ENCODE peak calls at places on chromosomes 5 and 9, in six cellular contexts. J is IMR-90, W is H9, D is mesenchymal stem cell, U is H1, H is neuronal stem cell. Y is an unnamed sample.
A peak's percentile ranks its signal among the peaks of the same experiment; 100 is the strongest.

GRCh38 chr5:31096238-31096865 is 97.1 kb upstream of the CDH6 start:
- DNase-seq in H (no peak), D (peak; percentile 66), U (no peak), W (no peak), J (peak; percentile 91), Y (no peak)

GRCh38 chr5:174793684-174794328 is 69.4 kb downstream of the MSX2 start:
- DNase-seq in J (peak; percentile 43), H (peak; percentile 62), W (peak; percentile 83), D (peak; percentile 45), U (peak; percentile 92), Y (peak; percentile 31)

GRCh38 chr5:166356096-166356495 is 1935.3 kb upstream of the WWC1 start:
- DNase-seq in J (no peak), W (no peak), H (no peak), D (no peak), U (no peak), Y (peak; percentile 90)

GRCh38 chr5:178730940-178731265 is 444 bp upstream of the ZNF354A start:
- DNase-seq in J (no peak), D (no peak), H (no peak), U (no peak), W (no peak), Y (no peak)

GRCh38 chr9:134633362-134634142 is 8.1 kb upstream of the COL5A1 start:
- DNase-seq in J (no peak), W (peak; percentile 16), H (no peak), D (no peak), U (no peak), Y (no peak)

GRCh38 chr5:3220638-3221288 is 374.9 kb upstream of the IRX1 start:
- DNase-seq in H (no peak), J (no peak), W (no peak), D (no peak), U (peak; percentile 42), Y (no peak)

GRCh38 chr5:80662108-80662507 is 7.3 kb upstream of the DHFR start:
- DNase-seq in W (no peak), H (no peak), U (no peak), J (no peak), D (no peak), Y (no peak)

GRCh38 chr5:18961234-18961633 is 1026.8 kb downstream of the CDH18 start:
- DNase-seq in U (no peak), D (no peak), J (no peak), W (no peak), H (no peak), Y (no peak)

GRCh38 chr9:130117816-130118632 is 54.2 kb upstream of the NCS1 start:
- DNase-seq in H (no peak), D (peak; percentile 76), W (no peak), J (peak; percentile 76), U (no peak), Y (no peak)

GRCh38 chr5:169803077-169803981 is 166.3 kb downstream of the DOCK2 start:
- DNase-seq in D (peak; percentile 99), J (peak; percentile 100), H (no peak), U (no peak), W (no peak), Y (peak; percentile 95)

GRCh38 chr9:87550253-87550954 is 52.7 kb downstream of the DAPK1 start:
- DNase-seq in D (no peak), J (no peak), H (no peak), W (no peak), U (no peak), Y (no peak)

GRCh38 chr9:122835313-122835731 is 6.9 kb upstream of the PDCL start:
- DNase-seq in J (no peak), D (no peak), U (no peak), W (peak; percentile 40), H (no peak), Y (no peak)

GRCh38 chr9:122218885-122219855 is 9.6 kb downstream of the LHX6 start:
- DNase-seq in J (peak; percentile 26), W (peak; percentile 59), U (peak; percentile 75), H (no peak), D (no peak), Y (no peak)

GRCh38 chr9:97468658-97469448 is 32.6 kb upstream of the TMOD1 start:
- DNase-seq in W (peak; percentile 77), H (peak; percentile 61), D (peak; percentile 79), U (peak; percentile 79), J (peak; percentile 65), Y (peak; percentile 67)

GRCh38 chr5:148002471-148002870 is 61.3 kb upstream of the SPINK5 start:
- DNase-seq in W (no peak), U (no peak), H (no peak), J (no peak), D (no peak), Y (no peak)

GRCh38 chr5:89871906-89872305 is 537.6 kb downstream of the CETN3 start:
- DNase-seq in J (no peak), H (no peak), U (no peak), W (no peak), D (no peak), Y (peak; percentile 30)

GRCh38 chr5:43401827-43402226 is 10.4 kb downstream of the CCL28 start:
- DNase-seq in H (no peak), D (peak; percentile 28), J (peak; percentile 13), W (peak; percentile 52), U (no peak), Y (no peak)

GRCh38 chr9:129612123-129612522 is 8.8 kb downstream of the C9orf50 start:
- DNase-seq in U (no peak), H (no peak), W (no peak), J (no peak), D (no peak), Y (no peak)

GRCh38 chr9:131605770-131606590 is 60.7 kb downstream of the PRRT1B start:
- DNase-seq in J (peak; percentile 73), U (no peak), D (peak; percentile 24), W (no peak), H (no peak), Y (no peak)

GRCh38 chr5:97838214-97838613 is 655.2 kb upstream of the RIOK2 start:
- DNase-seq in D (peak; percentile 89), W (no peak), H (no peak), U (no peak), J (peak; percentile 99), Y (peak; percentile 7)

GRCh38 chr9:130199605-130200004 is 27.4 kb downstream of the NCS1 start:
- DNase-seq in D (peak; percentile 43), H (no peak), U (no peak), W (no peak), J (peak; percentile 87), Y (no peak)

GRCh38 chr5:163445345-163445744 is 8.0 kb downstream of the CCNG1 start:
- DNase-seq in H (no peak), J (no peak), W (no peak), U (no peak), D (no peak), Y (no peak)

GRCh38 chr5:163437309-163438182 is at the start of gene CCNG1:
- DNase-seq in H (peak; percentile 96), W (peak; percentile 98), J (peak; percentile 94), D (peak; percentile 98), U (peak; percentile 92), Y (peak; percentile 90)

GRCh38 chr5:163437011-163437308 is 435 bp upstream of the CCNG1 start:
- DNase-seq in U (no peak), H (no peak), J (no peak), D (no peak), W (no peak), Y (no peak)

GRCh38 chr5:163444526-163444925 is 7.1 kb downstream of the CCNG1 start:
- DNase-seq in U (no peak), W (no peak), D (no peak), J (no peak), H (no peak), Y (no peak)

DNA sequence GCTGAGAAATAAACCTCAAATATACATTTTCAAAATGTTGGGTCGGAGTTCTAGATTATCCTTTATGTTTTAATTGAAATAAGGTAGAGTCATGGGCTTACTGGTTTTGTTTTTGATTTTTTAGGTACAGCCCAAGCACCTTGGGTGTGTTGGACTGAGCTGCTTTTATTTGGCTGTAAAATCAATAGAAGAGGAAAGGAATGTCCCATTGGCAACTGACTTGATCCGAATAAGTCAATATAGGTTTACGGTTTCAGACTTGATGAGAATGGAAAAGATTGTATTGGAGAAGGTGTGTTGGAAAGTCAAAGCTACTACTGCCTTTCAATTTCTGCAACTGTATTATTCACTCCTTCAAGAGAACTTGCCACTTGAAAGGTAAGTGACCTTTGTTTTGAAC is 3.6 kb downstream of the CCNG1 start:
- DNase-seq in J (no peak), H (no peak), U (no peak), D (no peak), W (no peak), Y (no peak)
- H4K91ac ChIP-seq in J (no peak overlapping the region), H (no peak overlapping the region), U (no peak overlapping the region), D (no peak overlapping the region), W (no peak overlapping the region), Y (no peak overlapping the region)

DNA sequence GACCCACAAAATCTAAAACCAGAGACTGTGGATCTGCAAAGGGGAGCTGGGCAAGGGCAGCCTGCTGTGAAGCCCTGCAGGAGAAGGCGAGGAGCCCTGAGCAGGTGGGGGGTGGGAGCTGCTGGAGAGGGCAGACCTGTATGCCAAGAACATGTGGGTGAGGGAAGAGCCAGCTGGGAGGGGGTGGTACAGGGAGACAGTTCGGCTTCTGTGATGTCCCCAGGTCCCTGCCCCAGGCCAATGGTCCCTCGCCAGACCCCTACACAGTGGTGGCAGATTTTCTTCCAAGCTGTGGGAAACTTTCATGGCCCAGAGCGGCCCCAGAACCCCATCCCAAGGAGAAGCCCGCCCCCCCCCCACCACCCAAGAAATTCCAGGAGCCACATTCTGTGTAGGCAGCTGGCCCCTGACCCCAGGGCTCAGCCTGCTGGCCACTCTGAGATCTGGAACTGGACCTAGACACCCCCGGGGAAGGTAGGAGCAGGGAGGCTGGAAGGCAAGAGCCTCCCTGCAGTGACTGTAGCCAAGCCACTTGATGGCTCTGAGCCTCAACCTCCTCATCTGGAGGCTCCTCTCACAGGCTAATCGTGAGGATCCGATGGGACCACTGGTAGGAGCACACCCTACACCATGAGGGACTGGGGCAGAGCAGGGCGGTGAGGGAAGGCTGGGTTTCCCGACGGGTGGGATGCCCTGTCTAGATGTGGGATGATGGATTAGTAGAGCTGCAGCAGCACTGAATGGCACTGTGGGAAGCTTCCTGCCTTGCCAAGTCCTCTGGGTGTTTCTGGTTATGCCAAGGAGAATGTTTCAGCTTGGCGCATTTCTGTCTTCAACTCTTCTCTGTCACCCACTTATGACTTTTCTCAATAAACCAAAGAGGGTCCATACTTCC is 22.6 kb upstream of the CSF1R start:
- DNase-seq in D (no peak), U (no peak), W (no peak), J (no peak), H (no peak), Y (no peak)
- H3K9ac ChIP-seq in D (no peak overlapping the region), U (no peak overlapping the region), W (no peak overlapping the region), J (no peak overlapping the region), H (no peak overlapping the region), Y (no peak overlapping the region)

DNA sequence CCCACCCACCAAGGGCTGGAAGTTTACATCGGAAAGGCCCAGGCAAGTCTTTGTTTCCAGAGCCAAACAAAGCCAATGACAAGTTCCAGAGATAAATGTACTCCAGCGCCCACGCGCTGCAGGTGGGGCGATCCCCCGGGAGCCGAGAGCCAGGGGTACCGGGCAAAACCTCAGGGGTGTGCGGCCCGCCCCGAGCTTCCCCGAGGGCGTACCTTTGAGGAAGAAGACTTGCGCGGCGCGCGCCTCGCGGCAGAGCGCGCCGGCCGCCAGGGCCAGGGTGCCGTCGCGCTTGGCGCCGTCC is 671 bp downstream of the DUSP1 start:
- DNase-seq in W (no peak), D (no peak), J (no peak), U (peak; percentile 54), H (no peak), Y (no peak)
- H4K91ac ChIP-seq in W (no peak overlapping the region), D (no peak overlapping the region), J (peak overlapping the region; percentile 2), U (no peak overlapping the region), H (no peak overlapping the region), Y (peak overlapping the region; percentile 97)

GRCh38 chr9:133125706-133126696 is 5.0 kb upstream of the RALGDS start:
- DNase-seq in D (no peak), W (no peak), J (peak; percentile 60), U (no peak), H (no peak), Y (no peak)
- H3K9ac ChIP-seq in D (peak overlapping the region; percentile 62), W (no peak overlapping the region), J (no peak overlapping the region), U (no peak overlapping the region), H (no peak overlapping the region), Y (no peak overlapping the region)